ENCODE peak calls at places on chromosomes 16 and 17, in ten cellular contexts. One of them, this sample, is unnamed.

GRCh38 chr17:81234506-81234855 is 4.4 kb downstream of the TEPSIN start:
- DNase-seq in psoas muscle: no peak
- DNase-seq in IMR-90: no peak
- DNase-seq in mesendoderm: no peak
- DNase-seq in fibroblast of the aortic adventitia: no peak
- DNase-seq in fibroblast of lung: no peak
- DNase-seq in PC-3: no peak
- DNase-seq in A549: no peak
- DNase-seq in CD8-positive, alpha-beta T cell: no peak
- DNase-seq in pancreas: peak
- DNase-seq in this sample: no peak

GRCh38 chr17:77451271-77451893 is 310.6 kb downstream of the SEC14L1 start:
- DNase-seq in CD8-positive, alpha-beta T cell: peak
- DNase-seq in PC-3: no peak
- DNase-seq in psoas muscle: peak
- DNase-seq in pancreas: peak
- DNase-seq in fibroblast of lung: peak
- DNase-seq in IMR-90: peak
- DNase-seq in mesendoderm: peak
- DNase-seq in fibroblast of the aortic adventitia: peak
- DNase-seq in A549: no peak
- DNase-seq in this sample: peak

GRCh38 chr17:45839442-45839841 is 5.2 kb upstream of the SPPL2C start:
- DNase-seq in fibroblast of lung: no peak
- DNase-seq in fibroblast of the aortic adventitia: no peak
- DNase-seq in IMR-90: no peak
- DNase-seq in mesendoderm: no peak
- DNase-seq in A549: no peak
- DNase-seq in PC-3: no peak
- DNase-seq in psoas muscle: no peak
- DNase-seq in pancreas: no peak
- DNase-seq in CD8-positive, alpha-beta T cell: no peak
- DNase-seq in this sample: no peak

GRCh38 chr17:66507103-66507923 is 204.9 kb downstream of the PRKCA start:
- DNase-seq in mesendoderm: peak
- DNase-seq in fibroblast of lung: peak
- DNase-seq in pancreas: no peak
- DNase-seq in PC-3: peak
- DNase-seq in CD8-positive, alpha-beta T cell: no peak
- DNase-seq in fibroblast of the aortic adventitia: peak
- DNase-seq in psoas muscle: no peak
- DNase-seq in A549: peak
- DNase-seq in IMR-90: peak
- DNase-seq in this sample: no peak

GRCh38 chr17:27572665-27573064 is 58.3 kb upstream of the LGALS9 start:
- DNase-seq in fibroblast of the aortic adventitia: peak
- DNase-seq in IMR-90: peak
- DNase-seq in CD8-positive, alpha-beta T cell: no peak
- DNase-seq in pancreas: no peak
- DNase-seq in fibroblast of lung: peak
- DNase-seq in A549: no peak
- DNase-seq in PC-3: no peak
- DNase-seq in mesendoderm: peak
- DNase-seq in psoas muscle: peak
- DNase-seq in this sample: no peak

GRCh38 chr17:29726721-29727252 is 104.1 kb upstream of the CORO6 start:
- DNase-seq in CD8-positive, alpha-beta T cell: no peak
- DNase-seq in A549: no peak
- DNase-seq in PC-3: peak
- DNase-seq in mesendoderm: peak
- DNase-seq in psoas muscle: no peak
- DNase-seq in fibroblast of lung: peak
- DNase-seq in fibroblast of the aortic adventitia: peak
- DNase-seq in pancreas: no peak
- DNase-seq in IMR-90: peak
- DNase-seq in this sample: no peak

GRCh38 chr16:10745856-10746255 is 2.2 kb downstream of the NUBP1 start:
- DNase-seq in CD8-positive, alpha-beta T cell: no peak
- DNase-seq in psoas muscle: no peak
- DNase-seq in PC-3: no peak
- DNase-seq in fibroblast of the aortic adventitia: peak
- DNase-seq in IMR-90: no peak
- DNase-seq in fibroblast of lung: no peak
- DNase-seq in pancreas: no peak
- DNase-seq in A549: no peak
- DNase-seq in mesendoderm: no peak
- DNase-seq in this sample: no peak

GRCh38 chr16:57319646-57320045 is 35.2 kb upstream of the PLLP start:
- DNase-seq in CD8-positive, alpha-beta T cell: no peak
- DNase-seq in fibroblast of lung: no peak
- DNase-seq in psoas muscle: no peak
- DNase-seq in IMR-90: no peak
- DNase-seq in A549: no peak
- DNase-seq in PC-3: no peak
- DNase-seq in pancreas: no peak
- DNase-seq in fibroblast of the aortic adventitia: peak
- DNase-seq in mesendoderm: no peak
- DNase-seq in this sample: no peak

GRCh38 chr16:13032911-13033310 is 131.5 kb downstream of the SHISA9 start:
- DNase-seq in CD8-positive, alpha-beta T cell: no peak
- DNase-seq in A549: no peak
- DNase-seq in fibroblast of the aortic adventitia: no peak
- DNase-seq in PC-3: no peak
- DNase-seq in pancreas: no peak
- DNase-seq in IMR-90: no peak
- DNase-seq in mesendoderm: no peak
- DNase-seq in fibroblast of lung: no peak
- DNase-seq in psoas muscle: no peak
- DNase-seq in this sample: no peak

GRCh38 chr17:30375661-30376060 is 3.1 kb upstream of the CPD start:
- DNase-seq in A549: no peak
- DNase-seq in fibroblast of lung: no peak
- DNase-seq in PC-3: no peak
- DNase-seq in pancreas: no peak
- DNase-seq in fibroblast of the aortic adventitia: peak
- DNase-seq in mesendoderm: no peak
- DNase-seq in IMR-90: peak
- DNase-seq in CD8-positive, alpha-beta T cell: no peak
- DNase-seq in psoas muscle: no peak
- DNase-seq in this sample: no peak

GRCh38 chr17:63985387-63986140 is 12.6 kb upstream of the PRR29 start:
- DNase-seq in IMR-90: no peak
- DNase-seq in PC-3: no peak
- DNase-seq in mesendoderm: no peak
- DNase-seq in A549: no peak
- DNase-seq in pancreas: no peak
- DNase-seq in fibroblast of lung: no peak
- DNase-seq in CD8-positive, alpha-beta T cell: no peak
- DNase-seq in fibroblast of the aortic adventitia: no peak
- DNase-seq in psoas muscle: peak
- DNase-seq in this sample: peak

GRCh38 chr17:29614345-29615047 is 8.2 kb downstream of the CORO6 start:
- DNase-seq in fibroblast of the aortic adventitia: no peak
- DNase-seq in CD8-positive, alpha-beta T cell: no peak
- DNase-seq in mesendoderm: no peak
- DNase-seq in IMR-90: no peak
- DNase-seq in pancreas: peak
- DNase-seq in psoas muscle: peak
- DNase-seq in fibroblast of lung: no peak
- DNase-seq in A549: no peak
- DNase-seq in PC-3: no peak
- DNase-seq in this sample: no peak

GRCh38 chr17:39094607-39095308 is 56.7 kb downstream of the PLXDC1 start:
- DNase-seq in psoas muscle: no peak
- DNase-seq in mesendoderm: no peak
- DNase-seq in fibroblast of lung: peak
- DNase-seq in fibroblast of the aortic adventitia: no peak
- DNase-seq in PC-3: no peak
- DNase-seq in CD8-positive, alpha-beta T cell: peak
- DNase-seq in IMR-90: no peak
- DNase-seq in A549: no peak
- DNase-seq in pancreas: no peak
- DNase-seq in this sample: no peak

DNA sequence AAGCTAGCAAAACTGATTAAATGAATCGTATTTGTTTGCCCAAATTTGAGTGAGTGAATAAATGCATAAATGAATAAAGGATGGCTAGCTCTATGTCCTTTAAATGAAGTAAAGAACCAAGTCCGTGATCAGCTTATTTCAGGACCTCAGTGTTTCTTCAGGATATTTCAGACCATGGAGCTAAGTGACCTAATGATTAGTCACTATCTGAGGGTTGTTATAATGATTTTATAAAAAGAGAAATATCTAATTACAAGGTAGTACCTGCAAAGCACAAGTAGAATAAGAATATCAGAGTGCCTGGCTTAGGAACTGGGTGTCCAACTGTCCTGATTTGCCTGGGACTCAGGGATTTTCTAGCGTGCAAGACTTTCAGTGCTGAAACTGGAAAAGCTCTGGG is 12.5 kb downstream of the KCNJ2 start:
- DNase-seq in mesendoderm: no peak
- DNase-seq in pancreas: no peak
- DNase-seq in fibroblast of the aortic adventitia: no peak
- DNase-seq in fibroblast of lung: peak
- DNase-seq in PC-3: peak
- DNase-seq in IMR-90: peak
- DNase-seq in A549: no peak
- DNase-seq in psoas muscle: no peak
- DNase-seq in CD8-positive, alpha-beta T cell: no peak
- DNase-seq in this sample: no peak
- H3K4me3 ChIP-seq in mesendoderm: no peak
- H3K4me3 ChIP-seq in pancreas: no peak
- H3K4me3 ChIP-seq in fibroblast of the aortic adventitia: no peak
- H3K4me3 ChIP-seq in fibroblast of lung: no peak
- H3K4me3 ChIP-seq in PC-3: no peak
- H3K4me3 ChIP-seq in IMR-90: no peak
- H3K4me3 ChIP-seq in A549: no peak
- H3K4me3 ChIP-seq in psoas muscle: peak
- H3K4me3 ChIP-seq in CD8-positive, alpha-beta T cell: no peak
- H3K4me3 ChIP-seq in this sample: no peak

GRCh38 chr16:19417640-19418039 is at the start of gene TMC5:
- DNase-seq in CD8-positive, alpha-beta T cell: no peak
- DNase-seq in A549: no peak
- DNase-seq in fibroblast of lung: no peak
- DNase-seq in fibroblast of the aortic adventitia: no peak
- DNase-seq in pancreas: no peak
- DNase-seq in psoas muscle: no peak
- DNase-seq in PC-3: no peak
- DNase-seq in mesendoderm: no peak
- DNase-seq in IMR-90: no peak
- DNase-seq in this sample: no peak
- H3K4me3 ChIP-seq in CD8-positive, alpha-beta T cell: no peak
- H3K4me3 ChIP-seq in A549: no peak
- H3K4me3 ChIP-seq in fibroblast of lung: no peak
- H3K4me3 ChIP-seq in fibroblast of the aortic adventitia: no peak
- H3K4me3 ChIP-seq in pancreas: no peak
- H3K4me3 ChIP-seq in psoas muscle: no peak
- H3K4me3 ChIP-seq in PC-3: no peak
- H3K4me3 ChIP-seq in mesendoderm: no peak
- H3K4me3 ChIP-seq in IMR-90: no peak
- H3K4me3 ChIP-seq in this sample: no peak

GRCh38 chr17:10026786-10027046 is 121.6 kb upstream of the RCVRN start:
- DNase-seq in mesendoderm: no peak
- DNase-seq in pancreas: no peak
- DNase-seq in PC-3: no peak
- DNase-seq in fibroblast of the aortic adventitia: no peak
- DNase-seq in psoas muscle: no peak
- DNase-seq in CD8-positive, alpha-beta T cell: no peak
- DNase-seq in fibroblast of lung: no peak
- DNase-seq in IMR-90: no peak
- DNase-seq in A549: no peak
- DNase-seq in this sample: no peak
- H3K4me3 ChIP-seq in mesendoderm: no peak
- H3K4me3 ChIP-seq in pancreas: no peak
- H3K4me3 ChIP-seq in PC-3: no peak
- H3K4me3 ChIP-seq in fibroblast of the aortic adventitia: no peak
- H3K4me3 ChIP-seq in psoas muscle: no peak
- H3K4me3 ChIP-seq in CD8-positive, alpha-beta T cell: no peak
- H3K4me3 ChIP-seq in fibroblast of lung: no peak
- H3K4me3 ChIP-seq in IMR-90: no peak
- H3K4me3 ChIP-seq in A549: no peak
- H3K4me3 ChIP-seq in this sample: no peak

DNA sequence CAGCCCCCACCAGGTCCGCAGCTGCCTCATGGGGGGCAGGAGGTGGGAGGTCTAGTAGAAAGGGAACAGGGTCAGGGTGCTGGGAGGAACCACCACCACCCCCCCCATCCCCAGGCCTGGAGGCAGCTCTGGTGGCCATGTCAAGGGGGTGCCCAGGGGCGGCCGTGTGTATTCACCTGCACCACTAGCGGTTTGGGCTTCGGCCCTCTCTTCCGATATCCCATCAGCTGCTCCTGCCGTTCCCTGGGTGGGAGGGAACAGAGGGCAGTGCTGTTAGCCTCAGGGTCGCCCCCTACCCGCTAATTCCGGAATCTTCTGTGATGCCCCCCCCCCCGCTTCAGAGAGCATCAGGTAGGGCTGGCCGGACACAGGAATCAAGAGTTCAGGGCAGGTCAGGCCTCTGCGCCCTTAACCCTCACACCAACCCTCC is 3.8 kb downstream of the CBX4 start:
- DNase-seq in psoas muscle: no peak
- DNase-seq in PC-3: no peak
- DNase-seq in mesendoderm: peak
- DNase-seq in IMR-90: no peak
- DNase-seq in A549: no peak
- DNase-seq in CD8-positive, alpha-beta T cell: no peak
- DNase-seq in fibroblast of lung: no peak
- DNase-seq in fibroblast of the aortic adventitia: no peak
- DNase-seq in pancreas: peak
- DNase-seq in this sample: no peak
- H3K4me3 ChIP-seq in psoas muscle: no peak
- H3K4me3 ChIP-seq in PC-3: no peak
- H3K4me3 ChIP-seq in mesendoderm: no peak
- H3K4me3 ChIP-seq in IMR-90: no peak
- H3K4me3 ChIP-seq in A549: no peak
- H3K4me3 ChIP-seq in CD8-positive, alpha-beta T cell: no peak
- H3K4me3 ChIP-seq in fibroblast of lung: no peak
- H3K4me3 ChIP-seq in fibroblast of the aortic adventitia: no peak
- H3K4me3 ChIP-seq in pancreas: no peak
- H3K4me3 ChIP-seq in this sample: no peak

DNA sequence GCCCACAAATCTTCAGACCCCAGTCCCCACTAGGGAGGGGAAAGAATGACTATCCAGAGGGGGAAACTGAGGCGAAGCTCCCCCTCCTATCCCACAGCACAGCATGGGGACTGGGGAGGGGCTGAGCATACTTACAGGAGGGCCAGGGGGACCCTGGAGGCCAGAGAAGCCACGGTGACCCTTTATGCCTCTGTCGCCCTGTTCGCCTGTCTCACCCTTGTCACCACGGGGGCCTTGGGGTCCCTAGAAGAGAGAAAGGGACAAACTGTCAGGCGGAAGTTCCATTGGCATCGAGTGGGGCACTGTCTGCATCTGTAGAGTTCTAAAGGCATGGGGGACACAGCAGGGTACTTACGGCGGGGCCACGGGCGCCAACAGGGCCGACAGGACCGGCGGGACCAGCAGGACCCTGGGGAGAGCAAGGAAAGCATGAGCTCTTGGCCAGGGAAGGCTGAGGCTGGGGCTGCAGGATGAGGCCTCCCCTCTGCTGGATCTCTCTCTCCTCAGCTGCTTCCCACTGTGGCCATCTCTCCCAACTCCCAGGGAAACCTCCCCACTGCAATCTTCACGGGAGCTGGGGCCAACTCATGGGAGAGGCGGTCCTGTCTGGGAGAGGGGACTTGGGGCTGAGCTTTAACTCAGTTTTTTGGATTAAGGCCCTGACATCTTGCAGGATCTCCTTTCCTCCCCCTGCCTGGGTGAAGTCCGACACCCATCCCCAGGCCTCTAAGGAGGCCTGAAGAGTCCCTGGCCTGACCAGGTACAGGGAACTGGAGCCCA is 13.5 kb downstream of the COL1A1 start:
- DNase-seq in mesendoderm: no peak
- DNase-seq in IMR-90: peak
- DNase-seq in psoas muscle: no peak
- DNase-seq in CD8-positive, alpha-beta T cell: no peak
- DNase-seq in fibroblast of lung: peak
- DNase-seq in fibroblast of the aortic adventitia: peak
- DNase-seq in PC-3: no peak
- DNase-seq in pancreas: no peak
- DNase-seq in A549: no peak
- DNase-seq in this sample: no peak
- H3K4me3 ChIP-seq in mesendoderm: no peak
- H3K4me3 ChIP-seq in IMR-90: no peak
- H3K4me3 ChIP-seq in psoas muscle: no peak
- H3K4me3 ChIP-seq in CD8-positive, alpha-beta T cell: no peak
- H3K4me3 ChIP-seq in fibroblast of lung: no peak
- H3K4me3 ChIP-seq in fibroblast of the aortic adventitia: peak
- H3K4me3 ChIP-seq in PC-3: no peak
- H3K4me3 ChIP-seq in pancreas: no peak
- H3K4me3 ChIP-seq in A549: no peak
- H3K4me3 ChIP-seq in this sample: no peak

This sample was measured in aorta.